ENCODE peak calls at places on chromosomes 6 and 20, in seven cellular contexts. H is cardiac fibroblast, Z is neural progenitor cell, B is PC-3, I is fibroblast of lung, R is mammary epithelial cell, E is GM12865. U is an unnamed sample.
A peak's percentile ranks its signal among the peaks of the same experiment; 100 is the strongest.

GRCh38 chr6:169371344-169372144 is 117.9 kb upstream of the THBS2 start:
- DNase-seq in H (peak; percentile 17), Z (peak; percentile 57), R (no peak), I (peak; percentile 23), E (no peak), B (no peak), U (peak; percentile 8)

GRCh38 chr20:38836991-38837390 is 31.5 kb downstream of the PPP1R16B start:
- DNase-seq in Z (no peak), R (no peak), E (peak; percentile 69), I (no peak), B (no peak), H (no peak), U (no peak)

GRCh38 chr6:142300758-142301251 is 1.0 kb upstream of the ADGRG6 start:
- DNase-seq in I (peak; percentile 82), B (peak; percentile 94), E (no peak), Z (peak; percentile 34), R (peak; percentile 91), H (peak; percentile 82), U (peak; percentile 82)

GRCh38 chr20:50493881-50494253 is 16.3 kb upstream of the PTPN1 start:
- DNase-seq in B (no peak), R (no peak), Z (no peak), I (no peak), H (no peak), E (no peak), U (no peak)

GRCh38 chr6:36984581-36985383 is 1.2 kb downstream of the MTCH1 start:
- DNase-seq in E (peak; percentile 65), I (peak; percentile 79), B (peak; percentile 61), Z (peak; percentile 84), H (peak; percentile 75), R (peak; percentile 30), U (peak; percentile 74)

GRCh38 chr6:161549977-161550655 is 276.3 kb upstream of the AGPAT4 start:
- DNase-seq in R (peak; percentile 1), B (peak; percentile 38), E (no peak), I (peak; percentile 6), H (no peak), Z (no peak), U (no peak)

GRCh38 chr6:168496139-168496840 is 55.3 kb downstream of the SMOC2 start:
- DNase-seq in E (no peak), R (no peak), H (no peak), I (no peak), B (no peak), Z (no peak), U (no peak)

GRCh38 chr6:34451192-34451591 is 14.7 kb upstream of the PACSIN1 start:
- DNase-seq in R (no peak), E (no peak), H (no peak), B (no peak), Z (no peak), I (no peak), U (no peak)

GRCh38 chr6:145247677-145248419 is 487.5 kb downstream of the EPM2A start:
- DNase-seq in R (peak; percentile 83), H (peak; percentile 93), Z (no peak), B (peak; percentile 87), I (peak; percentile 97), E (no peak), U (peak; percentile 75)

GRCh38 chr6:125154184-125155135 is 887 bp downstream of the TPD52L1 start:
- DNase-seq in H (peak; percentile 10), B (peak; percentile 58), E (peak; percentile 17), I (peak; percentile 48), R (peak; percentile 69), Z (peak; percentile 60), U (peak; percentile 14)

GRCh38 chr6:89999154-89999553 is 104.9 kb downstream of the GJA10 start:
- DNase-seq in Z (no peak), I (peak; percentile 71), E (no peak), H (no peak), B (no peak), R (peak; percentile 77), U (no peak)

GRCh38 chr6:31351734-31352496 is 5.1 kb downstream of the HLA-B start:
- DNase-seq in Z (no peak), I (no peak), R (no peak), H (no peak), B (no peak), E (peak; percentile 51), U (no peak)

GRCh38 chr20:8225658-8226057 is 93.6 kb downstream of the PLCB1 start:
- DNase-seq in Z (no peak), E (no peak), R (no peak), B (no peak), I (no peak), H (no peak), U (no peak)

GRCh38 chr6:10403385-10404106 is 11.3 kb downstream of the TFAP2A start:
- DNase-seq in Z (no peak), E (no peak), R (peak; percentile 95), I (peak; percentile 81), B (peak; percentile 94), H (peak; percentile 66), U (peak; percentile 92)

GRCh38 chr6:47631248-47632196 is 66.9 kb upstream of the ADGRF4 start:
- DNase-seq in R (peak; percentile 60), Z (peak; percentile 50), B (peak; percentile 92), E (peak; percentile 63), H (peak; percentile 72), I (peak; percentile 36), U (peak; percentile 77)

GRCh38 chr6:143673638-143674037 is 4.1 kb upstream of the PHACTR2 start:
- DNase-seq in I (peak; percentile 87), Z (peak; percentile 81), B (peak; percentile 91), R (peak; percentile 88), E (no peak), H (peak; percentile 88), U (peak; percentile 89)

GRCh38 chr20:251352-251751 is 6.2 kb upstream of the DEFB132 start:
- DNase-seq in I (no peak), Z (no peak), R (no peak), E (no peak), B (no peak), H (no peak), U (no peak)

GRCh38 chr6:144909753-144910280 is 624.7 kb downstream of the UTRN start:
- DNase-seq in R (peak; percentile 19), E (no peak), Z (no peak), I (peak; percentile 44), H (peak; percentile 24), B (peak; percentile 54), U (no peak)

GRCh38 chr20:408843-409696 is 971 bp downstream of the RBCK1 start:
- DNase-seq in E (peak; percentile 58), Z (peak; percentile 16), B (no peak), R (no peak), H (no peak), I (no peak), U (no peak)

GRCh38 chr6:51541847-51542246 is 545.6 kb downstream of the PKHD1 start:
- DNase-seq in I (no peak), B (peak; percentile 65), R (peak; percentile 14), Z (peak; percentile 15), E (no peak), H (no peak), U (no peak)

GRCh38 chr6:99348220-99348822 is 1.2 kb downstream of the FAXC start:
- DNase-seq in E (no peak), R (no peak), B (no peak), Z (peak; percentile 10), I (no peak), H (no peak), U (no peak)

GRCh38 chr6:31597006-31597405 is 4.2 kb upstream of the NCR3 start:
- DNase-seq in Z (peak; percentile 40), R (no peak), H (peak; percentile 54), B (peak; percentile 58), E (peak; percentile 77), I (peak; percentile 3), U (no peak)

GRCh38 chr6:17002123-17002522 is 99.7 kb upstream of the STMND1 start:
- DNase-seq in R (no peak), Z (no peak), E (no peak), I (no peak), H (no peak), B (peak; percentile 19), U (no peak)

GRCh38 chr6:17004269-17004668 is 97.6 kb upstream of the STMND1 start:
- DNase-seq in R (no peak), B (no peak), I (no peak), Z (no peak), E (no peak), H (no peak), U (peak; percentile 50)

GRCh38 chr6:16999486-17000436 is 102.1 kb upstream of the STMND1 start:
- DNase-seq in H (peak; percentile 69), E (no peak), Z (no peak), B (peak; percentile 90), I (peak; percentile 85), R (peak; percentile 50), U (peak; percentile 87)

DNA sequence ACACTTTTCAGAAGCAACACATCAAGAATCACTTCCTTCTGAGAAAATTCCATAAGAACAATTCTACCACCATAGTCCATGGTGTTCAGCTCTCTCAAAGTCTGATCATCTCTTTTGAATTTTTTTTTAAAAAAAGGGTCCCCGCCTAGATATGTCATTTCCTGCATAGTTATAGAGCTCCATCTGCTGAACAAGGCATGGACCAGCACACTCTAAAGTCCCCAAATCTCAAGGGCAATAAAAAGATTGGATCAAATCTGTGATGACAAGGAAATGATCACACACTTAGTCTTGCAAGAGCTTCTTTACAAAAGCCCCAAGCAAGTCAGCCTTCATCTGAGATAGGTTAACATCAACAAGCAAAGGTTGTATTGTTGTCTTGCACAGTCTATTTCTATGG is 100.7 kb upstream of the STMND1 start:
- DNase-seq in Z (no peak), B (peak; percentile 61), H (no peak), E (no peak), R (no peak), I (no peak), U (no peak)
- TF ChIP-seq CTCF in Z (peak; percentile 15), B (peak; percentile 57), H (peak; percentile 3), E (no peak), R (peak; percentile 19), I (peak; percentile 27), U (peak; percentile 20)

GRCh38 chr20:3980260-3981131 is 34.9 kb downstream of the RNF24 start:
- DNase-seq in B (peak; percentile 53), H (peak; percentile 78), R (peak; percentile 54), E (peak; percentile 29), I (peak; percentile 64), Z (no peak), U (peak; percentile 78)
- H3K4me3 ChIP-seq in B (peak overlapping the region; percentile 38), H (peak overlapping the region; percentile 29), R (peak overlapping the region; percentile 29), E (peak overlapping the region; percentile 28), I (peak overlapping the region; percentile 15), Z (no peak overlapping the region), U (peak overlapping the region; percentile 64)

GRCh38 chr20:56504373-56505005 is 20.1 kb upstream of the FAM209A start:
- DNase-seq in Z (peak; percentile 34), B (no peak), I (no peak), H (no peak), R (no peak), E (no peak), U (no peak)
- TF ChIP-seq CTCF in Z (peak; percentile 69), B (peak; percentile 75), I (peak; percentile 38), H (peak; percentile 58), R (peak; percentile 28), E (peak; percentile 48), U (peak; percentile 55)

DNA sequence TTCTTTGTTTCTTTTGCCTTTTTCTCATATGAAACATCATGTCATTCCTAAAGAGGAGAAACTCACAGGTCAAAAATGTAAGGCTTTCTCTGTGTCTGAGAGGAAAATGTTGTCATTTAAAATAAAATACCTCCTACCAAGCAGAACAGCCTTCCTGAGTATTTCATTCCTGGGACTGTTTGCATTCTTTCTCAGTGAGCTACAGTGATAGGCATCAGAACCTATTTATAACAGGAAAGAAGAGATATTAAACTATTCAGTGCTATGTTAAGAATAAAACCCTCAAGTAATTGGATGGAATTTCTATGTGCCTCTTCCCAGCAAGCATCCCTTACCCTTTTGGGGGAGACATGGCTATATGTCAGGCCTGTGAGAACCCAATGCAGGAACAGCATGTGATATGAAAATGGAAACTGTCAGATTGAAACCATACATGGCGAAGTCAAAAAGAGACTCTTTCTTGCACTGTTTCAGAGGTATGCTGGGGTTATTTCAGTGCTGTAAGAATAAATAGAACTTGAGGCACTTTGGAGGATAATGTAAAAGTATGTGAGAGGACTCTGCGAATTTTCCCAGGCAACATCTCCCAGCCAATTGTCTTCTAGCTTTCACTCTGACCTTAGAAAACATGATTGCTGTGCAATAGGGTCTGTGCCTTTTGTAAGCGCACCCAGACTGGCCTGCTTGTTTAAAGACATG is 133.8 kb upstream of the CCN2 start:
- DNase-seq in I (peak; percentile 99), E (peak; percentile 62), Z (no peak), B (peak; percentile 45), R (peak; percentile 69), H (peak; percentile 98), U (peak; percentile 97)
- H3K4me3 ChIP-seq in I (no peak overlapping the region), E (no peak overlapping the region), Z (no peak overlapping the region), B (no peak overlapping the region), R (no peak overlapping the region), H (no peak overlapping the region), U (no peak overlapping the region)

U was measured in fibroblast of the aortic adventitia.